ENCODE peak calls at places on chromosomes 2 and 18, in six cellular contexts. One of them, this sample, is unnamed.

GRCh38 chr18:27656905-27657304 is 471.8 kb upstream of the CHST9 start:
- DNase-seq in posterior vena cava: no peak
- DNase-seq in CD8-positive, alpha-beta memory T cell: no peak
- DNase-seq in right lobe of liver: no peak
- DNase-seq in adrenal gland: no peak
- DNase-seq in stimulated activated CD4-positive, alpha-beta T cell treated with anti-CD3 and anti-CD28 coated beads, Interleukin-15, amount 100 ng/mL, for 24 hours: no peak
- DNase-seq in this sample: no peak

GRCh38 chr18:62621546-62621945 is 93.8 kb upstream of the PHLPP1 start:
- DNase-seq in CD8-positive, alpha-beta memory T cell: no peak
- DNase-seq in right lobe of liver: no peak
- DNase-seq in posterior vena cava: no peak
- DNase-seq in adrenal gland: peak
- DNase-seq in stimulated activated CD4-positive, alpha-beta T cell treated with anti-CD3 and anti-CD28 coated beads, Interleukin-15, amount 100 ng/mL, for 24 hours: no peak
- DNase-seq in this sample: no peak

GRCh38 chr2:217610411-217610814 is 392.4 kb downstream of the TNS1 start:
- DNase-seq in right lobe of liver: peak
- DNase-seq in adrenal gland: no peak
- DNase-seq in stimulated activated CD4-positive, alpha-beta T cell treated with anti-CD3 and anti-CD28 coated beads, Interleukin-15, amount 100 ng/mL, for 24 hours: peak
- DNase-seq in posterior vena cava: no peak
- DNase-seq in CD8-positive, alpha-beta memory T cell: peak
- DNase-seq in this sample: peak

GRCh38 chr2:21642647-21643046 is 518.9 kb downstream of the TDRD15 start:
- DNase-seq in CD8-positive, alpha-beta memory T cell: no peak
- DNase-seq in adrenal gland: no peak
- DNase-seq in stimulated activated CD4-positive, alpha-beta T cell treated with anti-CD3 and anti-CD28 coated beads, Interleukin-15, amount 100 ng/mL, for 24 hours: no peak
- DNase-seq in posterior vena cava: no peak
- DNase-seq in right lobe of liver: no peak
- DNase-seq in this sample: no peak

GRCh38 chr18:8933714-8934284 is 168.7 kb upstream of the NDUFV2 start:
- DNase-seq in posterior vena cava: no peak
- DNase-seq in right lobe of liver: no peak
- DNase-seq in stimulated activated CD4-positive, alpha-beta T cell treated with anti-CD3 and anti-CD28 coated beads, Interleukin-15, amount 100 ng/mL, for 24 hours: no peak
- DNase-seq in CD8-positive, alpha-beta memory T cell: no peak
- DNase-seq in adrenal gland: no peak
- DNase-seq in this sample: no peak

GRCh38 chr2:119472749-119473148 is 41.1 kb downstream of the TMEM37 start:
- DNase-seq in CD8-positive, alpha-beta memory T cell: no peak
- DNase-seq in posterior vena cava: no peak
- DNase-seq in right lobe of liver: no peak
- DNase-seq in stimulated activated CD4-positive, alpha-beta T cell treated with anti-CD3 and anti-CD28 coated beads, Interleukin-15, amount 100 ng/mL, for 24 hours: no peak
- DNase-seq in adrenal gland: no peak
- DNase-seq in this sample: no peak

GRCh38 chr2:208311954-208312353 is 45.9 kb downstream of the PIKFYVE start:
- DNase-seq in adrenal gland: no peak
- DNase-seq in CD8-positive, alpha-beta memory T cell: no peak
- DNase-seq in stimulated activated CD4-positive, alpha-beta T cell treated with anti-CD3 and anti-CD28 coated beads, Interleukin-15, amount 100 ng/mL, for 24 hours: no peak
- DNase-seq in posterior vena cava: no peak
- DNase-seq in right lobe of liver: no peak
- DNase-seq in this sample: no peak

GRCh38 chr2:105797298-105797819 is 52.6 kb downstream of the NCK2 start:
- DNase-seq in posterior vena cava: no peak
- DNase-seq in right lobe of liver: no peak
- DNase-seq in CD8-positive, alpha-beta memory T cell: peak
- DNase-seq in adrenal gland: no peak
- DNase-seq in stimulated activated CD4-positive, alpha-beta T cell treated with anti-CD3 and anti-CD28 coated beads, Interleukin-15, amount 100 ng/mL, for 24 hours: peak
- DNase-seq in this sample: peak

GRCh38 chr2:203706403-203706802 is at the start of gene CD28:
- DNase-seq in posterior vena cava: peak
- DNase-seq in stimulated activated CD4-positive, alpha-beta T cell treated with anti-CD3 and anti-CD28 coated beads, Interleukin-15, amount 100 ng/mL, for 24 hours: peak
- DNase-seq in CD8-positive, alpha-beta memory T cell: peak
- DNase-seq in right lobe of liver: peak
- DNase-seq in adrenal gland: peak
- DNase-seq in this sample: peak

GRCh38 chr2:232296766-232297525 is 81.6 kb upstream of the ALPP start:
- DNase-seq in right lobe of liver: no peak
- DNase-seq in stimulated activated CD4-positive, alpha-beta T cell treated with anti-CD3 and anti-CD28 coated beads, Interleukin-15, amount 100 ng/mL, for 24 hours: no peak
- DNase-seq in CD8-positive, alpha-beta memory T cell: no peak
- DNase-seq in posterior vena cava: no peak
- DNase-seq in adrenal gland: no peak
- DNase-seq in this sample: no peak

GRCh38 chr2:240392084-240392947 is 43.1 kb upstream of the GPC1 start:
- DNase-seq in CD8-positive, alpha-beta memory T cell: peak
- DNase-seq in adrenal gland: no peak
- DNase-seq in stimulated activated CD4-positive, alpha-beta T cell treated with anti-CD3 and anti-CD28 coated beads, Interleukin-15, amount 100 ng/mL, for 24 hours: no peak
- DNase-seq in right lobe of liver: peak
- DNase-seq in posterior vena cava: peak
- DNase-seq in this sample: peak

GRCh38 chr18:9405130-9405529 is 70.2 kb upstream of the RALBP1 start:
- DNase-seq in CD8-positive, alpha-beta memory T cell: no peak
- DNase-seq in stimulated activated CD4-positive, alpha-beta T cell treated with anti-CD3 and anti-CD28 coated beads, Interleukin-15, amount 100 ng/mL, for 24 hours: no peak
- DNase-seq in right lobe of liver: peak
- DNase-seq in posterior vena cava: peak
- DNase-seq in adrenal gland: no peak
- DNase-seq in this sample: no peak

GRCh38 chr18:69257861-69258458 is 142.7 kb upstream of the DOK6 start:
- DNase-seq in adrenal gland: no peak
- DNase-seq in right lobe of liver: no peak
- DNase-seq in stimulated activated CD4-positive, alpha-beta T cell treated with anti-CD3 and anti-CD28 coated beads, Interleukin-15, amount 100 ng/mL, for 24 hours: no peak
- DNase-seq in posterior vena cava: no peak
- DNase-seq in CD8-positive, alpha-beta memory T cell: no peak
- DNase-seq in this sample: no peak

GRCh38 chr2:177229448-177230242 is 17.1 kb downstream of the HNRNPA3 start:
- DNase-seq in posterior vena cava: no peak
- DNase-seq in stimulated activated CD4-positive, alpha-beta T cell treated with anti-CD3 and anti-CD28 coated beads, Interleukin-15, amount 100 ng/mL, for 24 hours: no peak
- DNase-seq in right lobe of liver: no peak
- DNase-seq in adrenal gland: no peak
- DNase-seq in CD8-positive, alpha-beta memory T cell: no peak
- DNase-seq in this sample: no peak

GRCh38 chr2:238096311-238097011 is 3.7 kb upstream of the ESPNL start:
- DNase-seq in right lobe of liver: no peak
- DNase-seq in adrenal gland: no peak
- DNase-seq in CD8-positive, alpha-beta memory T cell: no peak
- DNase-seq in posterior vena cava: peak
- DNase-seq in stimulated activated CD4-positive, alpha-beta T cell treated with anti-CD3 and anti-CD28 coated beads, Interleukin-15, amount 100 ng/mL, for 24 hours: no peak
- DNase-seq in this sample: peak

GRCh38 chr2:222423632-222424280 is 587 bp upstream of the SGPP2 start:
- DNase-seq in posterior vena cava: no peak
- DNase-seq in adrenal gland: no peak
- DNase-seq in stimulated activated CD4-positive, alpha-beta T cell treated with anti-CD3 and anti-CD28 coated beads, Interleukin-15, amount 100 ng/mL, for 24 hours: peak
- DNase-seq in right lobe of liver: no peak
- DNase-seq in CD8-positive, alpha-beta memory T cell: no peak
- DNase-seq in this sample: no peak

GRCh38 chr2:68909793-68910674 is 38.8 kb upstream of the BMP10 start:
- DNase-seq in CD8-positive, alpha-beta memory T cell: peak
- DNase-seq in posterior vena cava: no peak
- DNase-seq in adrenal gland: peak
- DNase-seq in right lobe of liver: peak
- DNase-seq in stimulated activated CD4-positive, alpha-beta T cell treated with anti-CD3 and anti-CD28 coated beads, Interleukin-15, amount 100 ng/mL, for 24 hours: peak
- DNase-seq in this sample: peak

GRCh38 chr2:11949732-11950503 is 203.5 kb downstream of the LPIN1 start:
- DNase-seq in adrenal gland: no peak
- DNase-seq in CD8-positive, alpha-beta memory T cell: no peak
- DNase-seq in stimulated activated CD4-positive, alpha-beta T cell treated with anti-CD3 and anti-CD28 coated beads, Interleukin-15, amount 100 ng/mL, for 24 hours: no peak
- DNase-seq in posterior vena cava: no peak
- DNase-seq in right lobe of liver: no peak
- DNase-seq in this sample: no peak

GRCh38 chr2:39620067-39620466 is 45.6 kb upstream of the TMEM178A start:
- DNase-seq in adrenal gland: peak
- DNase-seq in posterior vena cava: no peak
- DNase-seq in right lobe of liver: peak
- DNase-seq in CD8-positive, alpha-beta memory T cell: no peak
- DNase-seq in stimulated activated CD4-positive, alpha-beta T cell treated with anti-CD3 and anti-CD28 coated beads, Interleukin-15, amount 100 ng/mL, for 24 hours: peak
- DNase-seq in this sample: no peak

GRCh38 chr2:120473522-120474271 is 127.8 kb downstream of the INHBB start:
- DNase-seq in right lobe of liver: peak
- DNase-seq in CD8-positive, alpha-beta memory T cell: no peak
- DNase-seq in adrenal gland: no peak
- DNase-seq in stimulated activated CD4-positive, alpha-beta T cell treated with anti-CD3 and anti-CD28 coated beads, Interleukin-15, amount 100 ng/mL, for 24 hours: no peak
- DNase-seq in posterior vena cava: no peak
- DNase-seq in this sample: no peak